ENCODE peak calls at places on chromosome 13, in six cellular contexts. One of them, this sample, is unnamed.

GRCh38 chr13:99980201-99981114 is 1.1 kb upstream of the ZIC2 start:
- DNase-seq in COLO829: peak
- DNase-seq in central memory CD4-positive, alpha-beta T cell: peak
- DNase-seq in activated naive CD4-positive, alpha-beta T cell treated with anti-CD3 and anti-CD28 coated beads for 36 hours: peak
- DNase-seq in pons: peak
- DNase-seq in kidney epithelial cell: no peak
- DNase-seq in this sample: no peak

GRCh38 chr13:21100994-21101757 is 39.8 kb upstream of the LATS2 start:
- DNase-seq in COLO829: peak
- DNase-seq in central memory CD4-positive, alpha-beta T cell: no peak
- DNase-seq in activated naive CD4-positive, alpha-beta T cell treated with anti-CD3 and anti-CD28 coated beads for 36 hours: no peak
- DNase-seq in pons: no peak
- DNase-seq in kidney epithelial cell: no peak
- DNase-seq in this sample: no peak

GRCh38 chr13:96762876-96763275 is 231.4 kb downstream of the OXGR1 start:
- DNase-seq in COLO829: no peak
- DNase-seq in central memory CD4-positive, alpha-beta T cell: no peak
- DNase-seq in activated naive CD4-positive, alpha-beta T cell treated with anti-CD3 and anti-CD28 coated beads for 36 hours: no peak
- DNase-seq in pons: no peak
- DNase-seq in kidney epithelial cell: no peak
- DNase-seq in this sample: no peak

GRCh38 chr13:86608739-86609138 is 809.5 kb upstream of the SLITRK6 start:
- DNase-seq in COLO829: no peak
- DNase-seq in central memory CD4-positive, alpha-beta T cell: no peak
- DNase-seq in activated naive CD4-positive, alpha-beta T cell treated with anti-CD3 and anti-CD28 coated beads for 36 hours: no peak
- DNase-seq in pons: no peak
- DNase-seq in kidney epithelial cell: no peak
- DNase-seq in this sample: no peak

GRCh38 chr13:57740719-57741118 is 109.2 kb downstream of the PCDH17 start:
- DNase-seq in COLO829: no peak
- DNase-seq in central memory CD4-positive, alpha-beta T cell: no peak
- DNase-seq in activated naive CD4-positive, alpha-beta T cell treated with anti-CD3 and anti-CD28 coated beads for 36 hours: no peak
- DNase-seq in pons: peak
- DNase-seq in kidney epithelial cell: no peak
- DNase-seq in this sample: no peak

GRCh38 chr13:45949161-45949560 is 97.6 kb upstream of the SIAH3 start:
- DNase-seq in COLO829: no peak
- DNase-seq in central memory CD4-positive, alpha-beta T cell: no peak
- DNase-seq in activated naive CD4-positive, alpha-beta T cell treated with anti-CD3 and anti-CD28 coated beads for 36 hours: no peak
- DNase-seq in pons: no peak
- DNase-seq in kidney epithelial cell: no peak
- DNase-seq in this sample: no peak

GRCh38 chr13:106376411-106377112 is 158.9 kb downstream of the EFNB2 start:
- DNase-seq in COLO829: peak
- DNase-seq in central memory CD4-positive, alpha-beta T cell: no peak
- DNase-seq in activated naive CD4-positive, alpha-beta T cell treated with anti-CD3 and anti-CD28 coated beads for 36 hours: peak
- DNase-seq in pons: no peak
- DNase-seq in kidney epithelial cell: peak
- DNase-seq in this sample: no peak

GRCh38 chr13:105721056-105721455 is 814.4 kb downstream of the EFNB2 start:
- DNase-seq in COLO829: no peak
- DNase-seq in central memory CD4-positive, alpha-beta T cell: no peak
- DNase-seq in activated naive CD4-positive, alpha-beta T cell treated with anti-CD3 and anti-CD28 coated beads for 36 hours: no peak
- DNase-seq in pons: no peak
- DNase-seq in kidney epithelial cell: no peak
- DNase-seq in this sample: no peak

GRCh38 chr13:32272021-32272695 is 43.0 kb downstream of the ZAR1L start:
- DNase-seq in COLO829: no peak
- DNase-seq in central memory CD4-positive, alpha-beta T cell: no peak
- DNase-seq in activated naive CD4-positive, alpha-beta T cell treated with anti-CD3 and anti-CD28 coated beads for 36 hours: no peak
- DNase-seq in pons: no peak
- DNase-seq in kidney epithelial cell: no peak
- DNase-seq in this sample: no peak

GRCh38 chr13:50613356-50613831 is 230.1 kb downstream of the DLEU7 start:
- DNase-seq in COLO829: no peak
- DNase-seq in central memory CD4-positive, alpha-beta T cell: no peak
- DNase-seq in activated naive CD4-positive, alpha-beta T cell treated with anti-CD3 and anti-CD28 coated beads for 36 hours: no peak
- DNase-seq in pons: no peak
- DNase-seq in kidney epithelial cell: no peak
- DNase-seq in this sample: no peak

GRCh38 chr13:28094311-28094710 is 6.1 kb downstream of the FLT3 start:
- DNase-seq in COLO829: no peak
- DNase-seq in central memory CD4-positive, alpha-beta T cell: no peak
- DNase-seq in activated naive CD4-positive, alpha-beta T cell treated with anti-CD3 and anti-CD28 coated beads for 36 hours: no peak
- DNase-seq in pons: no peak
- DNase-seq in kidney epithelial cell: no peak
- DNase-seq in this sample: no peak

GRCh38 chr13:27920677-27921420 is 1.0 kb downstream of the PDX1 start:
- DNase-seq in COLO829: no peak
- DNase-seq in central memory CD4-positive, alpha-beta T cell: no peak
- DNase-seq in activated naive CD4-positive, alpha-beta T cell treated with anti-CD3 and anti-CD28 coated beads for 36 hours: no peak
- DNase-seq in pons: no peak
- DNase-seq in kidney epithelial cell: no peak
- DNase-seq in this sample: no peak

GRCh38 chr13:42615691-42616090 is 41.7 kb downstream of the TNFSF11 start:
- DNase-seq in COLO829: no peak
- DNase-seq in central memory CD4-positive, alpha-beta T cell: no peak
- DNase-seq in activated naive CD4-positive, alpha-beta T cell treated with anti-CD3 and anti-CD28 coated beads for 36 hours: no peak
- DNase-seq in pons: no peak
- DNase-seq in kidney epithelial cell: no peak
- DNase-seq in this sample: no peak

GRCh38 chr13:29484236-29484635 is 111.3 kb downstream of the SLC7A1 start:
- DNase-seq in COLO829: no peak
- DNase-seq in central memory CD4-positive, alpha-beta T cell: no peak
- DNase-seq in activated naive CD4-positive, alpha-beta T cell treated with anti-CD3 and anti-CD28 coated beads for 36 hours: no peak
- DNase-seq in pons: no peak
- DNase-seq in kidney epithelial cell: no peak
- DNase-seq in this sample: no peak

This sample was measured in omental fat pad.